ENCODE peak calls at places on chromosomes 7 and 10, in five cellular contexts. One of them, this sample, is unnamed. For H3K4me1, the result is how much of the 10 kb centered on the place peaks cover.

GRCh38 chr7:47890125-47890524 is 58.1 kb downstream of the PKD1L1 start:
- DNase-seq in gastrocnemius medialis: no peak
- DNase-seq in hepatocyte: no peak
- DNase-seq in upper lobe of left lung: no peak
- DNase-seq in cardiac muscle cell: no peak
- DNase-seq in this sample: no peak

GRCh38 chr7:152617056-152617455 is 58.9 kb downstream of the XRCC2 start:
- DNase-seq in gastrocnemius medialis: no peak
- DNase-seq in hepatocyte: no peak
- DNase-seq in upper lobe of left lung: no peak
- DNase-seq in cardiac muscle cell: peak
- DNase-seq in this sample: no peak

GRCh38 chr7:141986923-141987322 is 8.8 kb upstream of the MGAM start:
- DNase-seq in gastrocnemius medialis: no peak
- DNase-seq in hepatocyte: no peak
- DNase-seq in upper lobe of left lung: no peak
- DNase-seq in cardiac muscle cell: no peak
- DNase-seq in this sample: no peak

GRCh38 chr7:69757990-69758430 is 159.7 kb downstream of the AUTS2 start:
- DNase-seq in gastrocnemius medialis: no peak
- DNase-seq in hepatocyte: no peak
- DNase-seq in upper lobe of left lung: no peak
- DNase-seq in cardiac muscle cell: peak
- DNase-seq in this sample: no peak

GRCh38 chr10:75104842-75105241 is 6.6 kb upstream of the SAMD8 start:
- DNase-seq in gastrocnemius medialis: peak
- DNase-seq in hepatocyte: no peak
- DNase-seq in upper lobe of left lung: no peak
- DNase-seq in cardiac muscle cell: no peak
- DNase-seq in this sample: no peak

GRCh38 chr7:152202056-152202455 is 176.6 kb downstream of the GALNT11 start:
- DNase-seq in gastrocnemius medialis: no peak
- DNase-seq in hepatocyte: no peak
- DNase-seq in upper lobe of left lung: no peak
- DNase-seq in cardiac muscle cell: peak
- DNase-seq in this sample: no peak

GRCh38 chr10:71700735-71701368 is 18.7 kb downstream of the C10orf105 start:
- DNase-seq in gastrocnemius medialis: no peak
- DNase-seq in hepatocyte: no peak
- DNase-seq in upper lobe of left lung: no peak
- DNase-seq in cardiac muscle cell: no peak
- DNase-seq in this sample: no peak

GRCh38 chr10:110337906-110338305 is 33.2 kb upstream of the SMNDC1 start:
- DNase-seq in gastrocnemius medialis: no peak
- DNase-seq in hepatocyte: no peak
- DNase-seq in upper lobe of left lung: no peak
- DNase-seq in cardiac muscle cell: peak
- DNase-seq in this sample: no peak

GRCh38 chr10:71697938-71698709 is 21.5 kb downstream of the C10orf105 start:
- DNase-seq in gastrocnemius medialis: no peak
- DNase-seq in hepatocyte: no peak
- DNase-seq in upper lobe of left lung: no peak
- DNase-seq in cardiac muscle cell: no peak
- DNase-seq in this sample: no peak

GRCh38 chr10:126459878-126460481 is 71.7 kb upstream of the ADAM12 start:
- DNase-seq in gastrocnemius medialis: no peak
- DNase-seq in hepatocyte: peak
- DNase-seq in upper lobe of left lung: peak
- DNase-seq in cardiac muscle cell: peak
- DNase-seq in this sample: no peak

GRCh38 chr7:116802784-116803183 is 59.6 kb upstream of the CAPZA2 start:
- DNase-seq in gastrocnemius medialis: peak
- DNase-seq in hepatocyte: peak
- DNase-seq in upper lobe of left lung: no peak
- DNase-seq in cardiac muscle cell: peak
- DNase-seq in this sample: no peak

GRCh38 chr10:101851411-101852116 is 8.0 kb upstream of the KCNIP2 start:
- DNase-seq in gastrocnemius medialis: no peak
- DNase-seq in hepatocyte: no peak
- DNase-seq in upper lobe of left lung: no peak
- DNase-seq in cardiac muscle cell: peak
- DNase-seq in this sample: no peak

GRCh38 chr10:67802767-67803538 is 35.0 kb downstream of the DNAJC12 start:
- DNase-seq in gastrocnemius medialis: no peak
- DNase-seq in hepatocyte: peak
- DNase-seq in upper lobe of left lung: no peak
- DNase-seq in cardiac muscle cell: no peak
- DNase-seq in this sample: no peak

GRCh38 chr7:51309361-51310130 is 7.1 kb downstream of the COBL start:
- DNase-seq in gastrocnemius medialis: no peak
- DNase-seq in hepatocyte: no peak
- DNase-seq in upper lobe of left lung: no peak
- DNase-seq in cardiac muscle cell: no peak
- DNase-seq in this sample: no peak

GRCh38 chr7:47536705-47537611 is 45.0 kb downstream of the TNS3 start:
- DNase-seq in gastrocnemius medialis: peak
- DNase-seq in hepatocyte: peak
- DNase-seq in upper lobe of left lung: peak
- DNase-seq in cardiac muscle cell: peak
- DNase-seq in this sample: peak

GRCh38 chr7:143850682-143851081 is 51.3 kb downstream of the TCAF1 start:
- DNase-seq in gastrocnemius medialis: no peak
- DNase-seq in hepatocyte: no peak
- DNase-seq in upper lobe of left lung: no peak
- DNase-seq in cardiac muscle cell: no peak
- DNase-seq in this sample: no peak

DNA sequence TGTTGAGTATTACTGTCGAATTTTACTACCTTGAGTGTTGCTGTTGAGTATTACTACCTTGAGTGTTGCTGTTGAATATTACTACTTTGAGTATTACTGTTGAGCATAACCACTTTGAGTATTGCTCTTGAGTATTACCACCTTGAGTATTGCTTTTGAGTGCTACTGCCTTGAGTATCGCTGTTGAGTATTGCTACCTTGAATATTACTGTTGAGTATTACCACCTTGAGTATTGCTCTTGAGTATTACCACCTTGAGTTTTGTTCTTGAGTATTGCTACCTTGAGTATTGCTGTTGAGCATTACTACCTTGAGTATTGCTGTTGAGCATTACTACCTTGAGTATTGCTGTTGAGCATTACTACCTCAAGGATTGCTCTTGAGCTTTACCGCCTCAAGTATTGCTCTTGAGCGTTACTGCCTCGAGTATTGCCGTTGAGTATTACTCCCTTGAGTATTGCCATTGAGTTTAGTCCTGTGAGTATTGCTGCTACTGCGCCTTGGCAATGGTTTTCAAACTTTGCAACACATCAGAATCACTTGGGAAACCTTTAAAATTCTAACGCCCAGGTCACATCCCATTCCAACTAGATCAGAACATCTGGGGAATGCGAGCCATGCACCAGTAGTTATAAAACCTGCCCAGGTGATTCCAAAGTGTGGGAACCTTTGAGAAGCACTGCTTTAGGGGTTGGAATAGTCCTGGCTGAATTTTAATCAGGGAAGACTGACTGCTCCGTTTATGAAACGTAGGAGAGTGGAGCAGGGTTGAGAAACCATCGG is 61.7 kb downstream of the TCF7L2 start:
- DNase-seq in gastrocnemius medialis: no peak
- DNase-seq in hepatocyte: no peak
- DNase-seq in upper lobe of left lung: no peak
- DNase-seq in cardiac muscle cell: no peak
- DNase-seq in this sample: no peak
- TF ChIP-seq CTCF in gastrocnemius medialis: no peak
- TF ChIP-seq CTCF in hepatocyte: no peak
- TF ChIP-seq CTCF in upper lobe of left lung: no peak
- TF ChIP-seq CTCF in cardiac muscle cell: no peak
- TF ChIP-seq CTCF in this sample: no peak

DNA sequence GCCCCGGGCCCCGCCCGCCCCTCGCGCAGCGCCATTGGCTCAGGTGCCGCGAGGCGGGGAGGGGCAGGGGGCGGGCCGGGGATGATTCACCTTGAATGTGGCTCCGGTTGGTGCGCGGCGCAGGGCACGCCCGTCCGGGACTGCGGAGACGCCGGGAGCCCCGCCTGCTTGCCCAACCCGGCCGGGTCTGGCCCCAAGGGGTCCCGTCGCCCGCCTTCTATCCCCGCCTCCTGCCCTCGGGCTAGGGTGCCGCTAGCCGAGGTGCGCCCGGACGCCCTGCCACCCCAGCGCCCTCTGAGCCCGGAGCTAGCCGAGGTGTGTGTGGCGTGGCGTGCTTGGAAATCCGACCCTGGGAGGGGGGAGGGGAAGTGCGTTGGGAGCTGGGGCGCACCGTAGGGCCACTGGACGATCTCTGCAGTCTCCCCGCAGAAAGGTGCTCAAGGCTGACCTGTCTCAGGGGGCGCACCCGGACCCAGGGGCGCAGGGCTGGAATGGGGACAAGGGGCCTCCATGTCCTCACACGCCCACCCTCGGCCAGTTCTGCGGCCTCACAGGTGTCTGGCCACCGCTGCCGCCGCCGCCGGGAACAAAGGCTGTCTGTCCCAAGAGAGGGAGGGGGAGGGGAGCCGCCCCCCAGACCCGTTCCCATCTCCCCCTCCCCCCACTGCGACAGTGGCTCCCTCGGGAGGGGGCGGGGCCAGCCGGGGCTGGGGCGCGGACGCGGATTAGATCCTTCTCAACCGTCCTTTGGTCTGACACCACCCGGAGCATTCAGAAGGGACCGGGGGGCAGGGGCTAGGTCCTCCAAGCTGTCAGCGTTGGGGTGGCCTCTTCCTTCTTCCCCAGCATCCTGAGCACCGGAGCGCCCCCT is 169.0 kb downstream of the NRF1 start:
- DNase-seq in gastrocnemius medialis: peak
- DNase-seq in hepatocyte: peak
- DNase-seq in upper lobe of left lung: peak
- DNase-seq in cardiac muscle cell: no peak
- DNase-seq in this sample: peak
- H3K4me1 ChIP-seq in gastrocnemius medialis: under half
- H3K4me1 ChIP-seq in hepatocyte: under half
- H3K4me1 ChIP-seq in upper lobe of left lung: half or more
- H3K4me1 ChIP-seq in cardiac muscle cell: under half
- H3K4me1 ChIP-seq in this sample: half or more

DNA sequence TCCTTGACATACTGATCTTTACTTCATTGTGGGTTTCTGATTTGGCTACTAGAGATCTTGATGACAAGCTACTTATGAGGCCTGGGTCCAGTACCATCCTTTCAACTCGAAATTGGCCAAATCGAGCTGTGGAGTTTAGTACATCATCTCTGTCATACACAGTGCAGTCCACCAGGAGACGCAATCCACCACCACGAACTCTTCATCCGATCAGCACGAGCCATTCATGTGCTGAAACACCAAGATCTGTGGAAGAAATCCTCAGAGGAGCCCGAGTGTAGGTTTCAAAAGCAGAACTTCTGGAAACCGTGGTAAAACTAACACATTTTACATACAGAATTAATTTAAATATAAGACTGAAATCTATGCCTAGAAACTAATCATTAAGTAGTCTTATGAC is 14.2 kb downstream of the DNAJC9 start:
- DNase-seq in gastrocnemius medialis: no peak
- DNase-seq in hepatocyte: no peak
- DNase-seq in upper lobe of left lung: no peak
- DNase-seq in cardiac muscle cell: no peak
- DNase-seq in this sample: no peak
- TF ChIP-seq CTCF in gastrocnemius medialis: no peak
- TF ChIP-seq CTCF in hepatocyte: no peak
- TF ChIP-seq CTCF in upper lobe of left lung: no peak
- TF ChIP-seq CTCF in cardiac muscle cell: no peak
- TF ChIP-seq CTCF in this sample: no peak

DNA sequence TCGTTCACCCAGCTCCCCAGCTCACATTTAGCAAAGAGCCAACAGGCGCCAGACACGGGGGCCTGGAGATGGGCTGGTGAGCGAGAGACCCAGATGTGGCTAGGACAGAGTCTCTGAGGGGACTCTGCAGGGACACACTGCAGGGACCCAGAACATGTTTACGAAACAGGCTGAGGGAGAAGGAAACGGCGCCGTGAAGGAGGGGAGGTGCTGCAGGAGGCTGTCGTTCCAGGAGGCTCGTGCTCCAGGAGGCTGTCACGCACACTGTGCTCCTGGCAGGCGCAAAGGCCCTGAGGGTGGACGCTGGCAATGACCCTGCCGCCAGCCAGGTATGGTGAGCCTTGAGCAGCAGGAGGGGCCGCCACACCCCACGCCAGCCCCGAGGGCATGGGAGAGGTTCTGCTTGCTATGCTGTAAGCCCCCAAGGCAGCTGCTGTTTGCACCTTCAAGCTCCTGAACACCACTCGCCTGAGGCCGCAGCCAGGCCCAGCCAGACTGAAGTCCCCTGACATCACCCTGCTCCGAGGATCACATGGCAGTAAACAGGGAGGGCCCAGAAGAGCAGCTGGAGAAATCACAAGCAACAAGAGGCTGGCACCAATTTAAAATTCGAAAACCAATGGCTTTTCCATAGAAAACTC is 27.3 kb downstream of the ADAP1 start:
- DNase-seq in gastrocnemius medialis: peak
- DNase-seq in hepatocyte: no peak
- DNase-seq in upper lobe of left lung: peak
- DNase-seq in cardiac muscle cell: no peak
- DNase-seq in this sample: peak
- H3K4me1 ChIP-seq in gastrocnemius medialis: under half
- H3K4me1 ChIP-seq in hepatocyte: under half
- H3K4me1 ChIP-seq in upper lobe of left lung: under half
- H3K4me1 ChIP-seq in cardiac muscle cell: under half
- H3K4me1 ChIP-seq in this sample: half or more

GRCh38 chr7:17302575-17303142 is 4.2 kb downstream of the AHR start:
- DNase-seq in gastrocnemius medialis: no peak
- DNase-seq in hepatocyte: peak
- DNase-seq in upper lobe of left lung: no peak
- DNase-seq in cardiac muscle cell: peak
- DNase-seq in this sample: no peak
- TF ChIP-seq CTCF in gastrocnemius medialis: no peak
- TF ChIP-seq CTCF in hepatocyte: peak
- TF ChIP-seq CTCF in upper lobe of left lung: no peak
- TF ChIP-seq CTCF in cardiac muscle cell: peak
- TF ChIP-seq CTCF in this sample: peak

DNA sequence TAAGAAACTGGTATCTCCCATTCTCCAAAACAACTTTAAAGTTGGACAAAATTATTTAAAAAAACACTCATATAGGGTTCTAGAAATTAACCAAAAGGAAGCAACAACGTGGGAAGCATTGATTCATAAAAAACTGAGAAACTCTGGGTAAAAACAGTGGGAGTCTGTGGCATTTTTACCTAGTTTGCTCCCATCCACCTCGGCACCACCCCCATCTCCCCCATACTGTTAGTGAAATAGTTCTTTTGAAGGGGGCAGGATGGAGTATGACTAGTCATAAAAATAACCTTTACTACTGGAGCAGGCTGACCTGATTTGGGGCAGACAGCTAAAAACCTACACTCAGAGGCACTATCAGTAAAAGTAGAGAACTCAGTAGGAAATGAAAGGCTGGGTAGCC is 123.2 kb downstream of the AVL9 start:
- DNase-seq in gastrocnemius medialis: no peak
- DNase-seq in hepatocyte: no peak
- DNase-seq in upper lobe of left lung: no peak
- DNase-seq in cardiac muscle cell: no peak
- DNase-seq in this sample: no peak
- H3K4me1 ChIP-seq in gastrocnemius medialis: under half
- H3K4me1 ChIP-seq in hepatocyte: under half
- H3K4me1 ChIP-seq in upper lobe of left lung: under half
- H3K4me1 ChIP-seq in cardiac muscle cell: under half
- H3K4me1 ChIP-seq in this sample: under half